ENCODE peak calls at places on chromosome 4, in six cellular contexts. L, U, F, Z, I and X are unnamed samples.

GRCh38 chr4:20044936-20045335 is 206.8 kb upstream of the SLIT2 start:
- DNase-seq in L (no peak), U (no peak), F (no peak), Z (no peak), I (no peak), X (no peak)

GRCh38 chr4:26116057-26116456 is 202.0 kb downstream of the SMIM20 start:
- DNase-seq in L (no peak), U (no peak), F (no peak), Z (no peak), I (no peak), X (no peak)

GRCh38 chr4:76753814-76754213 is 144.1 kb downstream of the SOWAHB start:
- DNase-seq in L (no peak), U (no peak), F (no peak), Z (no peak), I (peak; percentile 98), X (no peak)

GRCh38 chr4:76148142-76148849 is at the start of gene NUP54:
- DNase-seq in L (peak; percentile 96), U (peak; percentile 96), F (peak; percentile 81), Z (peak; percentile 90), I (peak; percentile 95), X (peak; percentile 96)

GRCh38 chr4:114237997-114238396 is 258.6 kb upstream of the ARSJ start:
- DNase-seq in L (no peak), U (no peak), F (no peak), Z (no peak), I (no peak), X (no peak)

GRCh38 chr4:75289843-75290616 is 224.2 kb downstream of the RCHY1 start:
- DNase-seq in L (no peak), U (peak; percentile 59), F (no peak), Z (no peak), I (no peak), X (no peak)

GRCh38 chr4:20318899-20319291 is 67.2 kb downstream of the SLIT2 start:
- DNase-seq in L (no peak), U (no peak), F (no peak), Z (no peak), I (peak; percentile 11), X (no peak)

GRCh38 chr4:72797486-72797885 is 228.5 kb upstream of the ADAMTS3 start:
- DNase-seq in L (no peak), U (no peak), F (no peak), Z (no peak), I (no peak), X (no peak)

GRCh38 chr4:119498520-119498919 is 130.1 kb downstream of the PDE5A start:
- DNase-seq in L (no peak), U (no peak), F (no peak), Z (no peak), I (peak; percentile 59), X (peak; percentile 59)

GRCh38 chr4:137238456-137238855 is 293.8 kb downstream of the PCDH18 start:
- DNase-seq in L (no peak), U (no peak), F (no peak), Z (no peak), I (no peak), X (no peak)
- H3K4me1 ChIP-seq in L (no peaks in the 10 kb centered on the region), U (no peaks in the 10 kb centered on the region), F (no peaks in the 10 kb centered on the region), Z (no peaks in the 10 kb centered on the region), I (no peaks in the 10 kb centered on the region), X (no peaks in the 10 kb centered on the region)

GRCh38 chr4:55356991-55357461 is 11.0 kb downstream of the SRD5A3 start:
- DNase-seq in L (no peak), U (no peak), F (no peak), Z (no peak), I (peak; percentile 44), X (no peak)

GRCh38 chr4:55355555-55355954 is 9.5 kb downstream of the SRD5A3 start:
- DNase-seq in L (no peak), U (no peak), F (no peak), Z (no peak), I (no peak), X (no peak)

GRCh38 chr4:55358246-55358645 is 12.2 kb downstream of the SRD5A3 start:
- DNase-seq in L (no peak), U (no peak), F (no peak), Z (no peak), I (no peak), X (no peak)

GRCh38 chr4:55359397-55359916 is 13.4 kb downstream of the SRD5A3 start:
- DNase-seq in L (peak; percentile 48), U (no peak), F (no peak), Z (no peak), I (no peak), X (peak; percentile 53)

GRCh38 chr4:55358668-55359067 is 12.6 kb downstream of the SRD5A3 start:
- DNase-seq in L (no peak), U (no peak), F (no peak), Z (no peak), I (peak; percentile 78), X (no peak)
- H3K27ac ChIP-seq in L (peak overlapping the region; percentile 72), U (no peak overlapping the region), F (peak overlapping the region; percentile 80), Z (no peak overlapping the region), I (no peak overlapping the region), X (peak overlapping the region; percentile 30)

GRCh38 chr4:790466-790820 is 35.5 kb downstream of the CPLX1 start:
- DNase-seq in L (no peak), U (no peak), F (no peak), Z (no peak), I (no peak), X (no peak)
- H3K4me1 ChIP-seq in L (peaks cover 14% of the 10 kb centered on the region), U (peaks cover 22% of the 10 kb centered on the region), F (peaks cover 20% of the 10 kb centered on the region), Z (peaks cover 20% of the 10 kb centered on the region), I (no peaks in the 10 kb centered on the region), X (no peaks in the 10 kb centered on the region)

GRCh38 chr4:45985038-45985437 is 138.8 kb downstream of the GABRG1 start:
- DNase-seq in L (no peak), U (no peak), F (no peak), Z (no peak), I (no peak), X (no peak)
- H3K27ac ChIP-seq in L (no peak overlapping the region), U (no peak overlapping the region), F (no peak overlapping the region), Z (no peak overlapping the region), I (no peak overlapping the region), X (no peak overlapping the region)

DNA sequence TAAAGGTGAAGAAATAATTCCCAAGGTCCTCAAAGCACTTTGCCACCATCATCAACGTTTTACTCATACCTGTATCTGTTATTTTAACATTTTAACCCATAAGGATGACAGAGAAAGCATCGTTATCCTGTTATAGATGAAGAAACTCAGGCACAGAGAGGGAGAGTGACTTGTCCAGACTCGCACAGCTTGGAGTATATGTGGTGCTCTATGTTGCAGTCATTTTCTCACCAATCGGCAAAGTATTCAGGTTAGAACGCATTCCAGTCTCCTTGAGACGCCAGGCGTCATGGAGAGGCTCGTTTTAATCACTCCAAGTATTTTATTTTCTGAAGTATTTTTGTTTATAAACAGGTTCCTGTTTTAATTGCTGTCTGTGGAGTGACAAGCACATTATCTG is 73.5 kb downstream of the IRF2 start:
- DNase-seq in L (no peak), U (no peak), F (no peak), Z (no peak), I (no peak), X (no peak)
- H3K4me1 ChIP-seq in L (peaks cover 10% of the 10 kb centered on the region), U (peaks cover 22% of the 10 kb centered on the region), F (peaks cover 25% of the 10 kb centered on the region), Z (no peaks in the 10 kb centered on the region), I (peaks cover 11% of the 10 kb centered on the region), X (peaks cover 28% of the 10 kb centered on the region)

DNA sequence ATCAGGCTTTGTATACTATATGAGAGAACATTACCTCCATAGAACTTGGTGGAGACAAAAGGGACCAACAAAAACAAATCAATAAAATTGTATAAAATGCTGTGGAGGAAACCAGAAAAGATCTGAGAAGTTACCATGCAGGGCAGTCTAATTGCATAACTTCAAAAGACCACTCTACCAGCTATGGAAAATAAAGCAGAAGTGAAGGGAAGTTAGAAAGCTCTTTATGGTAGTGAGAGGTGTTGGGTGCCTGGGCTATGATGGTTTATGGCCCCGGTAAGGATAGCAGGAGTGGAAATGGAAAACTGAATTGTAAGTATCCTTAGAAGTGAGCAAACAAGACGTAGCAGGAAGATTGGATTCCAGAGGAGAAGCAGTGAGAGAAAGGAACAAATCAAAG is 3.1 kb downstream of the TMEM184C start:
- DNase-seq in L (no peak), U (no peak), F (no peak), Z (no peak), I (no peak), X (no peak)
- H3K27ac ChIP-seq in L (no peak overlapping the region), U (no peak overlapping the region), F (no peak overlapping the region), Z (no peak overlapping the region), I (no peak overlapping the region), X (no peak overlapping the region)

GRCh38 chr4:127505203-127505602 is 127.6 kb upstream of the INTU start:
- DNase-seq in L (no peak), U (no peak), F (no peak), Z (no peak), I (peak; percentile 84), X (peak; percentile 31)
- H3K4me1 ChIP-seq in L (no peaks in the 10 kb centered on the region), U (peaks cover 15% of the 10 kb centered on the region), F (no peaks in the 10 kb centered on the region), Z (no peaks in the 10 kb centered on the region), I (peaks cover 9% of the 10 kb centered on the region), X (no peaks in the 10 kb centered on the region)

GRCh38 chr4:100796333-100796732 is 278.5 kb upstream of the EMCN start:
- DNase-seq in L (no peak), U (no peak), F (no peak), Z (no peak), I (no peak), X (no peak)

GRCh38 chr4:100795581-100795980 is 277.8 kb upstream of the EMCN start:
- DNase-seq in L (no peak), U (no peak), F (no peak), Z (no peak), I (no peak), X (no peak)

GRCh38 chr4:100786481-100786880 is 268.7 kb upstream of the EMCN start:
- DNase-seq in L (no peak), U (no peak), F (no peak), Z (no peak), I (no peak), X (no peak)

GRCh38 chr4:100789991-100790390 is 272.2 kb upstream of the EMCN start:
- DNase-seq in L (no peak), U (no peak), F (no peak), Z (no peak), I (no peak), X (no peak)

GRCh38 chr4:100790838-100791615 is 273.2 kb upstream of the EMCN start:
- DNase-seq in L (no peak), U (no peak), F (no peak), Z (no peak), I (no peak), X (no peak)
- H3K27ac ChIP-seq in L (no peak overlapping the region), U (no peak overlapping the region), F (no peak overlapping the region), Z (no peak overlapping the region), I (no peak overlapping the region), X (no peak overlapping the region)